ENCODE peak calls at places on chromosomes 6 and 20, in five cellular contexts. S is Right ventricle myocardium superior; X is stimulated activated naive CD8-positive, alpha-beta T cell treated with anti-CD3 and anti-CD28 coated beads, Interleukin-15, Interleukin-2, amounts not matched to agents 100 U/mL and 50 U/mL, for 24 hours; C is posterior vena cava; R is T-helper 9 cell. M is an unnamed sample.

GRCh38 chr6:30061766-30062458 is 847 bp downstream of the POLR1H start:
- DNase-seq in S (no peak), X (peak; percentile 14), C (no peak), R (peak; percentile 25), M (no peak)

GRCh38 chr6:21091411-21091810 is 502.1 kb upstream of the SOX4 start:
- DNase-seq in S (no peak), X (no peak), C (no peak), R (no peak), M (no peak)

GRCh38 chr6:21348462-21349195 is 244.9 kb upstream of the SOX4 start:
- DNase-seq in S (no peak), X (no peak), C (peak; percentile 84), R (no peak), M (peak; percentile 25)

GRCh38 chr20:844473-845225 is 11.1 kb downstream of the FAM110A start:
- DNase-seq in S (peak; percentile 94), X (peak; percentile 89), C (peak; percentile 95), R (peak; percentile 88), M (peak; percentile 90)

GRCh38 chr6:152209211-152209610 is 401.7 kb downstream of the ESR1 start:
- DNase-seq in S (no peak), X (no peak), C (no peak), R (no peak), M (no peak)

GRCh38 chr6:131383421-131384411 is 189.3 kb upstream of the ARG1 start:
- DNase-seq in S (no peak), X (no peak), C (no peak), R (no peak), M (no peak)

GRCh38 chr20:58081842-58082241 is 146.6 kb downstream of the ANKRD60 start:
- DNase-seq in S (no peak), X (no peak), C (no peak), R (no peak), M (no peak)

GRCh38 chr20:57959018-57959417 is 249.2 kb upstream of the PMEPA1 start:
- DNase-seq in S (no peak), X (no peak), C (peak; percentile 42), R (no peak), M (no peak)

GRCh38 chr20:41080866-41081265 is 52.2 kb downstream of the TOP1 start:
- DNase-seq in S (no peak), X (no peak), C (no peak), R (no peak), M (no peak)